ENCODE peak calls at places on chromosomes 5 and 9, in six cellular contexts. V, E, F, J, B and K are unnamed samples.

GRCh38 chr5:91280942-91281269 is 102.2 kb downstream of the ARRDC3 start:
- DNase-seq in F (no peak), E (no peak), J (no peak), B (no peak), V (no peak), K (no peak)

GRCh38 chr9:33170464-33171156 is 3.5 kb upstream of the B4GALT1 start:
- DNase-seq in F (no peak), J (peak; percentile 68), B (peak; percentile 77), E (no peak), V (peak; percentile 44), K (peak; percentile 70)

GRCh38 chr9:121861501-121862180 is 210.2 kb downstream of the DAB2IP start:
- DNase-seq in V (peak; percentile 72), E (no peak), F (peak; percentile 23), B (no peak), J (peak; percentile 37), K (no peak)

GRCh38 chr9:132201139-132201538 is 39.3 kb downstream of the NTNG2 start:
- DNase-seq in J (no peak), V (no peak), E (no peak), F (no peak), B (peak; percentile 89), K (peak; percentile 83)

GRCh38 chr5:39411051-39411450 is 13.7 kb downstream of the DAB2 start:
- DNase-seq in B (no peak), J (no peak), F (peak; percentile 69), V (no peak), E (no peak), K (no peak)

GRCh38 chr5:86709157-86709881 is 91.6 kb downstream of the COX7C start:
- DNase-seq in F (no peak), V (no peak), B (no peak), E (no peak), J (no peak), K (no peak)

GRCh38 chr9:97508852-97509251 is 7.4 kb downstream of the TMOD1 start:
- DNase-seq in E (no peak), F (no peak), V (no peak), B (no peak), J (no peak), K (no peak)

GRCh38 chr5:149439899-149440655 is 61.0 kb upstream of the IL17B start:
- DNase-seq in B (no peak), V (peak; percentile 51), F (no peak), J (no peak), E (no peak), K (no peak)

GRCh38 chr5:132821791-132822190 is 8.7 kb downstream of the SHROOM1 start:
- DNase-seq in J (no peak), B (no peak), V (no peak), F (no peak), E (no peak), K (no peak)

GRCh38 chr5:74956278-74956677 is 90.1 kb upstream of the FAM169A start:
- DNase-seq in J (no peak), F (no peak), V (no peak), E (no peak), B (no peak), K (no peak)

GRCh38 chr5:74953601-74953960 is 87.4 kb upstream of the FAM169A start:
- DNase-seq in J (no peak), F (no peak), V (no peak), B (no peak), E (no peak), K (no peak)

GRCh38 chr5:74954919-74955318 is 88.7 kb upstream of the FAM169A start:
- DNase-seq in J (no peak), V (no peak), B (no peak), E (no peak), F (peak; percentile 54), K (no peak)

GRCh38 chr5:74952406-74952805 is 86.2 kb upstream of the FAM169A start:
- DNase-seq in F (no peak), J (no peak), E (no peak), V (no peak), B (no peak), K (no peak)

GRCh38 chr5:74953961-74954720 is 88.0 kb upstream of the FAM169A start:
- DNase-seq in J (no peak), B (no peak), V (no peak), E (no peak), F (peak; percentile 36), K (no peak)
- H3K4me3 ChIP-seq in J (no peak overlapping the region), B (no peak overlapping the region), V (no peak overlapping the region), E (no peak overlapping the region), F (no peak overlapping the region), K (no peak overlapping the region)

DNA sequence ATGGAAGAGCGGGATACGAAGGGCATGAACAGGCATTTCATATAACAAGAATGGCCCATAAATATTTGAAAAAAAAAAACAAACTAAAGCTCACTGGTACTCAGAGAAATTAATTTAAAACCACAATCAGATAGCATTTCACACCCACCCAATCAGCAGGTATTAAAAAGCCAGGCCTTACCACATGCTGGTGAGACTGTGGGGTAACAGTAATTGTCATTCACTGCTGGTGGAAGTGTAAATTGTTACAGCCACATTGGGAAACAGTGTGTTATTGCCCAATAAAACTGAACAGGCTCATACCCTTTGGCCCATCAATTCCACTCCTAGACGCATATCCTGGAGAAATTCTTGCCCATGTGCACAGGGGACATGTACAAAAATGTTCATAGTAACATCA is 66.0 kb downstream of the PLAC8L1 start:
- DNase-seq in B (no peak), F (no peak), J (no peak), E (no peak), V (no peak), K (no peak)
- H3K27ac ChIP-seq in B (no peak overlapping the region), F (peak overlapping the region; percentile 22), J (no peak overlapping the region), E (no peak overlapping the region), V (no peak overlapping the region), K (no peak overlapping the region)

GRCh38 chr9:130731355-130731754 is 37.8 kb downstream of the EXOSC2 start:
- DNase-seq in V (no peak), E (no peak), F (no peak), J (no peak), B (no peak), K (no peak)

GRCh38 chr9:130732793-130733221 is 39.2 kb downstream of the EXOSC2 start:
- DNase-seq in E (no peak), F (peak; percentile 78), V (no peak), J (no peak), B (no peak), K (no peak)

GRCh38 chr9:130732131-130732530 is 38.6 kb downstream of the EXOSC2 start:
- DNase-seq in V (no peak), E (no peak), J (no peak), F (peak; percentile 51), B (no peak), K (no peak)

GRCh38 chr9:130729145-130729544 is 35.6 kb downstream of the EXOSC2 start:
- DNase-seq in F (no peak), B (no peak), J (no peak), V (no peak), E (no peak), K (no peak)

DNA sequence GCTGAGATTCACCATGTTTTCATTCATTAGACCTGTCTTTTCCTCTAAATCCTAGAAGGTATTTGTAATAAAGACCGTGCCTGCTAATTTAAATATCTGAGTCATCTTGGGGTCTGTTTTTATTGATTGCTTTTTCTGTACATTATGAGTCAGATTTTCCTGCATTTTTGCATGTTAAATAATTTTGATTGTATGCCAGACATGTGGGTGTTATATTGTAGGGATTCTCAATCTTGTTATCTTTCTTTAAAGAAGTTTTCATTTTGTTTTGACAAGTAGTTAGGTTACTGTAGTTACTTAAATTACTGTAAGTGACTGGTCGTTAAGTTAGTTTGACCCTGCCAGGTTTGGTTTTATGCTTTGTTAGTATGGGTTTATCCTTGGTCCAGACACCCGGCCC is 35.1 kb downstream of the EXOSC2 start:
- DNase-seq in E (no peak), B (no peak), V (no peak), F (peak; percentile 61), J (no peak), K (no peak)
- H3K4me3 ChIP-seq in E (no peak overlapping the region), B (no peak overlapping the region), V (no peak overlapping the region), F (no peak overlapping the region), J (no peak overlapping the region), K (no peak overlapping the region)

GRCh38 chr5:147453901-147454814 is 55.7 kb downstream of the DPYSL3 start:
- DNase-seq in V (peak; percentile 97), F (peak; percentile 94), J (peak; percentile 87), E (peak; percentile 8), B (peak; percentile 92), K (peak; percentile 88)

GRCh38 chr5:147455321-147455720 is 54.5 kb downstream of the DPYSL3 start:
- DNase-seq in J (no peak), F (peak; percentile 97), E (no peak), V (peak; percentile 61), B (no peak), K (no peak)

GRCh38 chr5:147452137-147452838 is 57.6 kb downstream of the DPYSL3 start:
- DNase-seq in F (no peak), V (peak; percentile 64), J (no peak), B (no peak), E (no peak), K (no peak)

GRCh38 chr5:147458581-147458980 is 51.3 kb downstream of the DPYSL3 start:
- DNase-seq in E (no peak), B (no peak), V (no peak), F (no peak), J (no peak), K (no peak)

GRCh38 chr5:147455822-147456221 is 54.0 kb downstream of the DPYSL3 start:
- DNase-seq in V (no peak), J (no peak), E (no peak), F (no peak), B (no peak), K (no peak)
- H3K27ac ChIP-seq in V (peak overlapping the region; percentile 95), J (peak overlapping the region; percentile 86), E (no peak overlapping the region), F (no peak overlapping the region), B (peak overlapping the region; percentile 8), K (peak overlapping the region; percentile 53)

DNA sequence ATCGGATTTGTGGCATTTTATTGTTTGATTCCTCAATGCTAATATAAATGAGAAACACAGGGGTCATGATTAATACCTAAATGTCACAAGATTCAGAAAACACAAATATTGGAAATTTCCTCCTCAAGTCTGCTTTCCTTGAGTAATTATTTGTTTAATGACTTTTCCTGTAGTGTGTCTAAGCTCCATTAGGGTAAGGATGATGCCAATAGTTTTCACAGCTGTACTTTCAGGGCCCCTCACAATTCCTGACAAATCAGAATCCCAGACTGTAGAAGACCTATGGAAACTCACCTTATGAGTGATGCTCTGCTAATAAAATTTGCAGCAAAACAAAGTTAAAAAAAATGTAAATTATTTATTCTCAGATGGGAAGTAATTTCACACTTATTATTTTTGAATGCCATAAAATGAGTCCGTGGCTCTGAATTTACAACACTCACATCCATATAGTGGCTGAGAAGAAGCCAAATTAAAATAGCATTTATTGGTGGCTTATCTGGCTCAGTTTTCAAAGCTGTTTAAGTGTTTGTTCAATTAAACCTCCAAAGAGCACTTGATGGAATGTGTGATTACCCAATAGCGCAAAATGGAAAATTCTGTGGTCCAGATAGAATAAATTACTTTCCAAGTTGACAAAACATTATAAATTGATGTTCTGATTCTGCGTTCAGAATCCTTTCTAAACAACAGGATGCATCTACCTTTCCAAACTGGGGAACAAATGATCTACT is 1.6 kb upstream of the SPINK14 start:
- DNase-seq in B (no peak), J (no peak), F (no peak), E (no peak), V (no peak), K (no peak)
- H3K4me3 ChIP-seq in B (no peak overlapping the region), J (no peak overlapping the region), F (no peak overlapping the region), E (no peak overlapping the region), V (no peak overlapping the region), K (no peak overlapping the region)